ENCODE peak calls at places on chromosomes 16 and 17, in six cellular contexts. P, J, H, X, N and G are unnamed samples.

GRCh38 chr17:34390649-34391048 is 27.6 kb upstream of the CCL1 start:
- DNase-seq in J (no peak), H (no peak), P (no peak), X (no peak), N (no peak), G (no peak)

GRCh38 chr16:54291981-54292487 is 5.4 kb upstream of the IRX3 start:
- DNase-seq in N (no peak), H (no peak), J (no peak), X (no peak), P (no peak), G (no peak)

GRCh38 chr16:86930001-86930400 is 351.7 kb downstream of the FOXL1 start:
- DNase-seq in J (no peak), H (no peak), N (no peak), X (no peak), P (no peak), G (no peak)

GRCh38 chr16:29029168-29029994 is 44.5 kb downstream of the LAT start:
- DNase-seq in X (peak), P (peak), N (no peak), H (peak), J (no peak), G (no peak)

GRCh38 chr16:912684-913613 is 57.8 kb downstream of the LMF1 start:
- DNase-seq in N (no peak), H (no peak), X (no peak), P (no peak), J (no peak), G (no peak)

GRCh38 chr16:86307518-86307903 is 202.8 kb upstream of the FOXF1 start:
- DNase-seq in H (no peak), X (no peak), N (no peak), J (no peak), P (no peak), G (no peak)

GRCh38 chr17:13076905-13077304 is 59.1 kb upstream of the ELAC2 start:
- DNase-seq in N (no peak), X (no peak), P (no peak), J (no peak), H (no peak), G (no peak)

GRCh38 chr17:9893606-9894005 is 11.5 kb downstream of the RCVRN start:
- DNase-seq in H (no peak), N (no peak), X (no peak), P (no peak), J (no peak), G (no peak)

GRCh38 chr17:60435244-60436170 is 13.2 kb downstream of the CHCT1 start:
- DNase-seq in J (peak), X (peak), N (peak), P (peak), H (peak), G (peak)

GRCh38 chr17:63531022-63531965 is 8.1 kb downstream of the KCNH6 start:
- DNase-seq in J (no peak), X (no peak), N (no peak), H (no peak), P (no peak), G (no peak)

GRCh38 chr16:62036101-62036806 is at the start of gene CDH8:
- DNase-seq in H (no peak), P (peak), X (peak), N (no peak), J (no peak), G (no peak)

GRCh38 chr16:49961087-49961486 is 63.9 kb upstream of the CNEP1R1 start:
- DNase-seq in H (no peak), P (no peak), X (no peak), J (no peak), N (no peak), G (no peak)

GRCh38 chr17:31854672-31855071 is 4.4 kb downstream of the COPRS start:
- DNase-seq in H (no peak), P (no peak), J (no peak), N (no peak), X (no peak), G (no peak)

GRCh38 chr16:56776562-56776961 is 46.6 kb downstream of the NUP93 start:
- DNase-seq in X (no peak), N (no peak), H (no peak), P (peak), J (peak), G (no peak)

GRCh38 chr17:38969281-38969680 is 2.1 kb upstream of the FBXO47 start:
- DNase-seq in J (no peak), N (no peak), X (no peak), H (no peak), P (no peak), G (no peak)

GRCh38 chr16:15855704-15856003 is 1.2 kb downstream of the MYH11 start:
- DNase-seq in N (no peak), J (no peak), X (no peak), H (no peak), P (no peak), G (no peak)

GRCh38 chr17:7509937-7510336 is 25.8 kb downstream of the POLR2A start:
- DNase-seq in H (no peak), X (no peak), N (no peak), P (no peak), J (no peak), G (no peak)

GRCh38 chr16:14196011-14196410 is 124.9 kb downstream of the MRTFB start:
- DNase-seq in H (no peak), N (no peak), J (no peak), P (no peak), X (no peak), G (no peak)

GRCh38 chr17:74994440-74994839 is 7.0 kb downstream of the CDR2L start:
- DNase-seq in H (no peak), N (no peak), X (no peak), P (no peak), J (no peak), G (no peak)

GRCh38 chr17:78718575-78719209 is 63.4 kb downstream of the CYTH1 start:
- DNase-seq in X (no peak), N (no peak), J (no peak), P (no peak), H (no peak), G (no peak)

GRCh38 chr17:35373984-35374765 is 754 bp upstream of the SLFN11 start:
- DNase-seq in N (peak), J (peak), P (peak), X (peak), H (peak), G (no peak)

GRCh38 chr16:50697881-50698767 is 4.7 kb downstream of the NOD2 start:
- DNase-seq in N (peak), H (peak), J (no peak), P (no peak), X (no peak), G (no peak)

GRCh38 chr17:64769712-64770111 is 107.6 kb upstream of the SMURF2 start:
- DNase-seq in P (no peak), H (no peak), X (no peak), J (no peak), N (no peak), G (no peak)

GRCh38 chr17:34713687-34714086 is 134.3 kb downstream of the TMEM132E start:
- DNase-seq in X (no peak), N (no peak), P (no peak), H (no peak), J (no peak), G (no peak)

GRCh38 chr16:15518412-15519351 is 84.3 kb downstream of the BMERB1 start:
- DNase-seq in H (no peak), P (peak), J (no peak), N (peak), X (no peak), G (no peak)

GRCh38 chr17:320809-321385 is 31.7 kb downstream of the RPH3AL start:
- DNase-seq in J (no peak), H (no peak), X (no peak), P (peak), N (no peak), G (no peak)

GRCh38 chr16:70703041-70703834 is 17.4 kb upstream of the MTSS2 start:
- DNase-seq in P (peak), H (no peak), J (no peak), N (peak), X (no peak), G (no peak)

GRCh38 chr16:84485255-84486010 is 19.0 kb downstream of the MEAK7 start:
- DNase-seq in X (no peak), H (no peak), P (no peak), J (peak), N (no peak), G (no peak)

GRCh38 chr17:39679521-39680192 is 8.2 kb downstream of the PGAP3 start:
- DNase-seq in J (no peak), N (no peak), H (peak), P (no peak), X (no peak), G (no peak)

GRCh38 chr17:2394775-2395191 is 6.1 kb downstream of the MNT start:
- DNase-seq in P (no peak), H (no peak), J (no peak), X (no peak), N (no peak), G (no peak)

GRCh38 chr17:35116845-35117244 is 2.8 kb downstream of the RAD51D start:
- DNase-seq in X (no peak), J (no peak), H (no peak), P (no peak), N (no peak), G (no peak)

GRCh38 chr16:80039777-80040176 is 439.2 kb upstream of the MAF start:
- DNase-seq in X (no peak), H (no peak), P (no peak), N (no peak), J (no peak), G (no peak)

GRCh38 chr17:13888043-13888442 is 181.3 kb upstream of the COX10 start:
- DNase-seq in H (no peak), X (no peak), J (no peak), P (peak), N (peak), G (no peak)

GRCh38 chr17:68460715-68461114 is 3.4 kb upstream of the WIPI1 start:
- DNase-seq in P (no peak), N (no peak), X (no peak), H (no peak), J (no peak), G (no peak)

GRCh38 chr17:68460096-68460495 is 2.8 kb upstream of the WIPI1 start:
- DNase-seq in H (no peak), X (no peak), P (no peak), J (no peak), N (no peak), G (no peak)

GRCh38 chr17:68458260-68459029 is 1.1 kb upstream of the WIPI1 start:
- DNase-seq in J (no peak), P (no peak), N (no peak), X (no peak), H (no peak), G (no peak)

GRCh38 chr17:68457539-68458259 is 403 bp upstream of the WIPI1 start:
- DNase-seq in X (peak), P (peak), N (peak), H (peak), J (peak), G (peak)

GRCh38 chr17:68459030-68459376 is 1.7 kb upstream of the WIPI1 start:
- DNase-seq in X (no peak), H (no peak), N (no peak), J (no peak), P (no peak), G (no peak)
- H3K4me3 ChIP-seq in X (no peak), H (no peak), N (no peak), J (no peak), P (no peak), G (no peak)

GRCh38 chr17:76497699-76497978 is 3.6 kb downstream of the RHBDF2 start:
- DNase-seq in N (no peak), H (no peak), P (no peak), J (no peak), X (no peak), G (no peak)

GRCh38 chr17:76497979-76498885 is 3.0 kb downstream of the RHBDF2 start:
- DNase-seq in N (peak), H (no peak), J (peak), X (no peak), P (peak), G (no peak)

GRCh38 chr17:76500745-76501017 is 542 bp downstream of the RHBDF2 start:
- DNase-seq in J (no peak), H (no peak), X (no peak), N (no peak), P (no peak), G (no peak)

GRCh38 chr17:76500074-76500744 is 1.0 kb downstream of the RHBDF2 start:
- DNase-seq in P (no peak), J (no peak), X (no peak), N (no peak), H (no peak), G (no peak)

DNA sequence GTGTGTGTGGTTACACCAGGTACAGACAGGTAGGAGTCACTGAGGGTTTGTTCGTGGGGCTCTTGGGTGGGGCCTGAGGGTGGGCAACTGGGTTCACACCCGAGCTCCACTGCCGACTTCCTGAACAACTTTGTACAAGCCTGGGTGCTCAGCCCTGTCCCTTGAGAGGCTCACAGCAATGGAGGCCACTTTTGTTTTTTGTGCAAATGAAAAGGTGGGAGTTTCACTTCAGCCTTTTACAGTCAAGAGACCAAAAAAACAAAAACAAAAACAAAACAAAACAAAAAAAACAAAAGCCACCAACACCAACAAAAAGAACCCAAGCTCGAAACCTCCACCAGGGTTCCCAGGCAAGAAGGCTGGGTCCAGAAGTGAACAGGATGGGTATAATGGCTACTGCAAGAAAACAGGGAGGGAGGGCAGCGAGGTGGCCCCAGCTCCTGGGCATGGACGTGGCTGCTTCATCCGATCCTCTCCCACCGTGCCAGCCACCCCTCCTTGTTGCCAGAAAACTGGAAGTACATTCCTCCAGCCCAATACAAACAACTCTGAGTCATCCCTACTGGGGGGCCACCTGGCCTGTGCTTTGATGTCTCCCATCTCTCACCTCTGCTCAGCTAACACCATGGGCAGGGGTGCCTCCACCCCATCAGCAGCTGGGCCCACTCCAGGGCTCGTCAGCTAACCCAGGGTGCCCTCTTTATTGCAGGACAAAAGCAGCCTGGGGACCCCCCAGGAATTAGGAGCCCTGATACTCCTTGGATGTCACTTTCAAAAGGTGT is 2.1 kb downstream of the RHBDF2 start:
- DNase-seq in H (no peak), N (no peak), X (no peak), P (no peak), J (no peak), G (no peak)
- H3K27ac ChIP-seq in H (no peak), N (peak), X (no peak), P (peak), J (peak), G (no peak)

DNA sequence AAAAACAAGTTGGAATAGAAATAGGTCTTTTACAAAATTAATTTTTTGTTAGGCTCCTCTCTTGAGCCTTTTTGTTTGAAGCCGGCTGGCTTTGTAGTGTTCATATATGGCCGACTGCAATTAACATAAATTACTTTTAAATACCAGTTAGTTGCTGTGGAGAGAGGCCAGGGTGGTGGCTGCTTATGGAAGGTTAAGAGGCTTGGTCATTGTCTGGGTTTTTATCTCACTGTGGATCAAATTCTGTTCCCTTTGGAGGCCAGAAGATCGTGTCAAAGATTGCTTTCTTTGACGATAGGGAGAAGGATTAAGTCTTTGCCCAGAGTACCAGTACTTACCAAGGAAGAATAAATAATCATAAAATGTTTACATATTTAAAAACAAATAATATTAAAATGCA is 39.9 kb downstream of the MSI2 start:
- DNase-seq in J (no peak), X (no peak), P (no peak), H (no peak), N (no peak), G (no peak)
- H3K4me3 ChIP-seq in J (no peak), X (no peak), P (no peak), H (no peak), N (no peak), G (no peak)

GRCh38 chr16:67672739-67673662 is 6.4 kb downstream of the C16orf86 start:
- DNase-seq in H (peak), N (peak), J (peak), X (no peak), P (peak), G (no peak)
- H3K27ac ChIP-seq in H (no peak), N (peak), J (peak), X (no peak), P (peak), G (no peak)

GRCh38 chr17:17841620-17842025 is 4.8 kb upstream of the SREBF1 start:
- DNase-seq in J (peak), N (peak), X (no peak), P (no peak), H (no peak), G (no peak)

GRCh38 chr17:17842111-17842876 is 5.5 kb upstream of the SREBF1 start:
- DNase-seq in J (no peak), H (no peak), X (no peak), P (no peak), N (no peak), G (no peak)

GRCh38 chr17:17843096-17843495 is 6.3 kb upstream of the SREBF1 start:
- DNase-seq in J (no peak), H (no peak), X (no peak), P (no peak), N (no peak), G (no peak)

GRCh38 chr17:17839792-17840707 is 3.3 kb upstream of the SREBF1 start:
- DNase-seq in N (peak), P (peak), X (peak), H (peak), J (peak), G (peak)

GRCh38 chr17:17840751-17841591 is 4.2 kb upstream of the SREBF1 start:
- DNase-seq in P (no peak), X (no peak), H (no peak), J (no peak), N (no peak), G (no peak)
- H3K4me3 ChIP-seq in P (no peak), X (no peak), H (no peak), J (no peak), N (peak), G (no peak)